ENCODE peak calls at places on chromosomes 5 and 9, in six cellular contexts. S, I, Q, P, B and U are unnamed samples.

GRCh38 chr9:16211952-16212351 is 658.5 kb downstream of the BNC2 start:
- DNase-seq in S (no peak), B (no peak), Q (no peak), I (no peak), P (no peak), U (no peak)

GRCh38 chr9:35981704-35982103 is 23.8 kb upstream of the OR2S2 start:
- DNase-seq in B (no peak), S (no peak), I (no peak), P (no peak), Q (no peak), U (peak)

GRCh38 chr5:81125959-81126358 is 107.2 kb upstream of the CKMT2 start:
- DNase-seq in B (no peak), Q (no peak), I (no peak), P (no peak), S (peak), U (no peak)

GRCh38 chr5:98927988-98928801 is 612 bp downstream of the CHD1 start:
- DNase-seq in Q (no peak), S (peak), I (peak), P (peak), B (peak), U (peak)

GRCh38 chr5:502325-503079 is 21.7 kb downstream of the SLC9A3 start:
- DNase-seq in I (no peak), P (no peak), B (no peak), S (no peak), Q (no peak), U (peak)

GRCh38 chr5:171649002-171649401 is 136.6 kb upstream of the SMIM23 start:
- DNase-seq in Q (no peak), B (no peak), S (peak), P (no peak), I (no peak), U (no peak)

GRCh38 chr5:175853573-175854230 is 17.7 kb upstream of the CPLX2 start:
- DNase-seq in S (no peak), P (no peak), B (no peak), I (no peak), Q (no peak), U (no peak)

GRCh38 chr5:92916036-92916435 is 665.0 kb downstream of the NR2F1-AS1 start:
- DNase-seq in I (no peak), B (no peak), P (peak), S (peak), Q (no peak), U (no peak)

GRCh38 chr9:109986423-109987055 is 206.5 kb downstream of the PALM2AKAP2 start:
- DNase-seq in I (no peak), B (no peak), P (peak), Q (peak), S (peak), U (no peak)

DNA sequence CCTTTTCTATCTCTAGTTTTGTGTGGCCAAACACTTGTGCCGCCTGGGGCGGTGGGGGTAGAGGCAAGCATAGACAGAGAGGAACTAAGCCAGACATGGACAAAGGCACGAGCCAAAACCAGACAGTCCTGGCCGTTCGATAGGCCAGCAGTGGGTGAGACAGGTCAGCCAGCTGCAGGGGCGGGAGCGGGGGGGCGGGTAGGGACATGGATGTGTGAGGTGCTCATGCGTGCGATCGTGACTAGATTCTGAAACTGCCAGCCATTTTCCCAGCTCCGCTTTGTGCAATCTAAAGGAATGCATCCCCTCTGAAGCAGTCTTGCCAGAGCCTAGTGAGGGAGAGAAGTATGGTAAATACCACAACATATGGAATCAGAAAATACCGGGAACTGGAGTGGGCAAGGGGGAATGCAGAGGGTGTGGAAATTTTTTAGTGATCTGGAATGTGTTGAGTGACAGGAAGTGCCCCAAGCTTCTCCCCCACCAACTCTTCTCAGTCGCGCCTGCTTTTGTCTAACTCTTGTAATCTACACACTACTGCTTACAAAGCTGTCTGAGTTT is 111.9 kb downstream of the NR6A1 start:
- DNase-seq in P (peak), B (peak), S (peak), I (peak), Q (peak), U (peak)
- TF ChIP-seq CTCF in P (no peak), B (no peak), S (no peak), I (no peak), Q (no peak), U (no peak)

GRCh38 chr5:18024542-18024941 is 390.3 kb downstream of the TAF11L14 start:
- DNase-seq in I (no peak), P (no peak), S (no peak), B (no peak), Q (no peak), U (no peak)
- TF ChIP-seq CTCF in I (no peak), P (no peak), S (no peak), B (no peak), Q (no peak), U (no peak)

GRCh38 chr9:99105152-99106043 is 485 bp downstream of the TGFBR1 start:
- DNase-seq in P (peak), B (peak), I (peak), S (peak), Q (no peak), U (peak)
- TF ChIP-seq CTCF in P (no peak), B (no peak), I (no peak), S (no peak), Q (no peak), U (no peak)

DNA sequence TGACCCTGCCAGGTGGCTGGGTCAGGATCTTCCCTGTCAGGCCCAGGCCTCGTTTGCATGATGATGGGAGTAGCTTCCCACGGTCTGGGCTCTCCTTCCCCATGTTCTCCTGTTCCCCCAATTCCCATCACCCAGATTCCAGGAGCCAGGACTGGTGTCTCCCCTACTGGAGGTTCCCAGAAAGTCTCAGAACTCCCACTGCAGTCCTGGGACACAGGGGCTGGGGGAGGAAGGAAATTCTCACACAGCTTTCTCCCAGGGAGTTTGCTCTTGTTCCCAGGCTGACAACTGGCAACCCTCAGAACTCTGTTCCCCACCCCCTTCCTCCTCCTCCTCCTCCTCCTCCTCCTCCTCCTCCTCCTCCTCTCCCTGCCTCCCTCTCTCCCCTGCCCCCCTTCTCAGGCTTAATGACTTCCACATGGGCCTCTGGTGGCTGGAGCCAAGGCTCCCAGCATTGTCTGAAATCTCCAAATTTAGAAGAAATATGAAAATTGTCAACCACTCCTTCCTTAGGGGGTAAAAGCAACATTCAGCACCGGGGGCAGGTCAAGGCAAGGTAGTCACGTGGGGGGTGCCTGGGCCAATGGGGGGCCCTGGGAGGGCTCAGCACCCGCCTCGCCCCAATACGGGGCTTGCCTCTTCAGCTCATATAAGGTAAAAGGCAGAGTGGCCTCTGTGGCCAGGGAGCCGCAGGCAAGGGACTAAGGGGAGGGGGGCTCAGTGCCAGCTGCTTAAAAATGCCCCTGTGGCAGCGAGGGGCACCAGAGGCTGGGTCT is 27.3 kb upstream of the IL17B start:
- DNase-seq in I (no peak), B (no peak), Q (peak), S (peak), P (peak), U (no peak)
- TF ChIP-seq CTCF in I (no peak), B (no peak), Q (no peak), S (no peak), P (peak), U (no peak)

DNA sequence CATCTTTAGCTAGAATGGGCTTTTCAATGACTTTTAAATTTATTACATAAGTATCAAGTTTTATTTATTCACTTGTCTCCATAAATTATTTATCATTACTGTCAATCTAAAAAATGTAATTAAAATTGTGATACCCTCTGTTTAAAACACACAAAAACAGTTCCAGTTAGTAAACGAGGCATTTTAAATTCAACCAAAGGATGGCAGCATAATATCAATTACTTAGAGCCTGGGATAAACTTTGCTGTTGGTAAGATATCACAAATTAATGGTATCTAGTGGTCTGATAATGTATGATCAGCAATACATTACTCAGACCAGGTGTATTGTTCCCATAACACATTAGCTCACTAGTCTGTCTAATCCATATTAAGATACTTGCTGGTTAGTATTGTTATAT is 9.6 kb upstream of the IFNE start:
- DNase-seq in S (peak), I (no peak), B (no peak), Q (no peak), P (peak), U (no peak)
- TF ChIP-seq CTCF in S (peak), I (no peak), B (no peak), Q (no peak), P (peak), U (no peak)

DNA sequence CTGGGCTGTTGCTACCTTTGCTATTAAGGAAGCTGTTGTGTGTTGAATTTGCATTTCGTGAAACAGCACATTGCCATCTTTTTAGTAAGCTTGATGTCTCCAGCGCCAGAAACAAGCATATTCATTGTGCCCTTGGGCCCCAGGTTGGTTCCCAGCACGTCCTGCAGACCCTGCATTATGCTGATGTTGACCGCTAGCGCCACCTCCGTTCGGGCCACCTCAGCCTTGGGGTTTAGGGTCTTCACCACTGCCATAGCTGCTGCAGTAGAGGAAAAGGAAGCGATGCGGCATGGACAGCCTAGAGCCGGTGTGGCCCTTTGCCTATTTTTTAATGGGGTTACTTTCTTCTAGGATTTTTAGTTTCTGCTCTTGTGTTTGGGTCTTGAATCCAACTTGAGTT is 23.8 kb upstream of the OTULIN start:
- DNase-seq in Q (no peak), S (no peak), I (no peak), P (no peak), B (no peak), U (no peak)
- TF ChIP-seq CTCF in Q (no peak), S (no peak), I (no peak), P (no peak), B (no peak), U (no peak)

DNA sequence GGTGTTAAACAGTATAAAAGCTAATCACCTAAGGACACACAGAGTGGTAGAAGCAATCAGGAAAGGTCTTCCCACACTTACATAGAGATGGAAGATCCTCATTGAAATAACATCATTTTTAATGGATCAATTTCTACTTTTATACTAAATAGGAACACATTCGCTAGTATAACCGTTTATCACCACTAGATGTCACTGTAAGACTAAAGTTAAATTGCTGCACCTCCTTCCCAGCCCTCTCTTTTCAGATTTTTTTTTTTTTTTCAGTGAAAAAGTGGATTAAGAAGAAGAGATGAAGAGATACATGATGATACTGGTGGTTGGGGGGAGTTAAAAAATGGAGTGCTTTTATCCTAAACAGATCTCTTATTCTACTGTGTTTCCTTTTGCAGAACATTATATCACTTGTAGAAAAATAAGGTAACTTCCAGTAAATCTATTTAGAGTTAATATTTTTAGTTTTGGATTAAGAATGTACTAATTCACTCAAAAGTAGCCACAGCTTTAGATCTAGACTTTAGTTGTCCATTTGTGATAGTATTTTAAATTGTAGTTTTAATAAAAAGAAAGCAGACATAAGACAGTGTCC is 116.9 kb upstream of the ARRDC3 start:
- DNase-seq in S (peak), I (no peak), Q (peak), P (peak), B (peak), U (peak)
- TF ChIP-seq CTCF in S (peak), I (peak), Q (peak), P (peak), B (peak), U (peak)

GRCh38 chr5:167049771-167050567 is 1241.5 kb upstream of the WWC1 start:
- DNase-seq in I (no peak), P (no peak), B (no peak), Q (no peak), S (no peak), U (no peak)

GRCh38 chr5:167050568-167051214 is 1240.8 kb upstream of the WWC1 start:
- DNase-seq in S (peak), P (peak), B (no peak), Q (no peak), I (no peak), U (no peak)

GRCh38 chr5:167049043-167049663 is 1242.3 kb upstream of the WWC1 start:
- DNase-seq in Q (peak), P (peak), I (peak), S (peak), B (peak), U (peak)

DNA sequence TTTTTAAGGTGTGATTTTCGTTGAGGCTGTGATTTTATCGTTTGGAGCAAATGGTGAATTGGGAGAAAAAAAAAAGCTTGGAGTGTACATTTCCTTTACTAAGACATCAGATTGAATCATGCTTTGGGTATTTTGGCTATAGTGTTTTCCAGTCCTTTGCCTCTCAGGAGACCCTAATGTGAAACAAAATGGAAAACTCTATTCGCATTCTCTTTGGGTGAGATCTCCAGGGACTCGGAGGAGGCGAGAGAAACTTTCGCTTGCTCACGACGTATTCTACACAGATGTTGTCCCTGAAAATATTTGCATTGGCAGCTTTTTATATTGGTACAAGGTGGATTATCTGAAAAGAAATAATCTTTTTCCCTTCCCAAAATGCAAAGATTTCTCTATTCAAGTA is 1240.1 kb upstream of the WWC1 start:
- DNase-seq in S (no peak), P (peak), I (no peak), B (no peak), Q (no peak), U (no peak)
- TF ChIP-seq CTCF in S (no peak), P (no peak), I (no peak), B (no peak), Q (no peak), U (no peak)

DNA sequence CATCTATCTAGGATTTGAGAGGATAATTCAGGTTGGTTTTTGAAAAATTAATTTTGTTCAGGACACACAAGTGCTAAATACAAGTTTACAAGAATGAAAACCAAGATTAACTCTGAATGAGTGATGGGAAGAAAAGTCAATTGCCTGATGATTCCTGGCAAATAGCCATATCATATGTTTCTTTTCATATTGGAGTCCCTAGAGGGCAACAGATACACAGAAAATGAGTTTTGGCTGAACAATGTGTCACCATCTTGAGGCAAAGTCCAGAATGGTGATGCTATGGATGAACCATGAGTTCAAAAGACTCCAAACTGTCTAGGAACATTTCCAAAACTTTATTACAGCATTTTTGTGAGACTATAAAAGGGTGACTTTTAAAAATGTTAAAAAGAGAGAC is 382.9 kb downstream of the TMEM161B start:
- DNase-seq in I (no peak), Q (no peak), P (no peak), B (no peak), S (no peak), U (no peak)
- TF ChIP-seq CTCF in I (no peak), Q (no peak), P (no peak), B (no peak), S (no peak), U (no peak)